ENCODE peak calls at places on chromosomes 16 and 17, in four cellular contexts. One of them, this sample, is unnamed.

GRCh38 chr17:75412455-75413317 is 7.2 kb upstream of the GRB2 start:
- DNase-seq in mesendoderm: peak; percentile 86
- DNase-seq in uterus: peak; percentile 63
- DNase-seq in fibroblast of lung: peak; percentile 48
- DNase-seq in this sample: peak; percentile 71

GRCh38 chr17:43830510-43831145 is 2.3 kb downstream of the MPP3 start:
- DNase-seq in mesendoderm: peak; percentile 6
- DNase-seq in uterus: no peak
- DNase-seq in fibroblast of lung: no peak
- DNase-seq in this sample: no peak

GRCh38 chr17:80008848-80009247 is 26.8 kb downstream of the TBC1D16 start:
- DNase-seq in mesendoderm: no peak
- DNase-seq in uterus: no peak
- DNase-seq in fibroblast of lung: no peak
- DNase-seq in this sample: no peak

GRCh38 chr17:31413871-31414589 is 22.6 kb downstream of the RAB11FIP4 start:
- DNase-seq in uterus: no peak
- DNase-seq in mesendoderm: no peak
- DNase-seq in fibroblast of lung: peak; percentile 71
- DNase-seq in this sample: no peak

GRCh38 chr17:80166446-80166845 is 3.4 kb upstream of the CARD14 start:
- DNase-seq in mesendoderm: no peak
- DNase-seq in fibroblast of lung: no peak
- DNase-seq in uterus: no peak
- DNase-seq in this sample: no peak

GRCh38 chr16:68234188-68235104 is 1.5 kb downstream of the ESRP2 start:
- DNase-seq in fibroblast of lung: no peak
- DNase-seq in mesendoderm: peak; percentile 45
- DNase-seq in uterus: no peak
- DNase-seq in this sample: peak; percentile 100

GRCh38 chr17:18944646-18945045 is 7.3 kb upstream of the SLC5A10 start:
- DNase-seq in fibroblast of lung: no peak
- DNase-seq in mesendoderm: no peak
- DNase-seq in uterus: no peak
- DNase-seq in this sample: no peak

GRCh38 chr17:73541561-73541981 is 102.7 kb downstream of the SDK2 start:
- DNase-seq in uterus: no peak
- DNase-seq in mesendoderm: no peak
- DNase-seq in fibroblast of lung: no peak
- DNase-seq in this sample: no peak

GRCh38 chr16:48597563-48598392 is 12.2 kb downstream of the N4BP1 start:
- DNase-seq in uterus: no peak
- DNase-seq in fibroblast of lung: peak; percentile 18
- DNase-seq in mesendoderm: no peak
- DNase-seq in this sample: no peak

GRCh38 chr17:72342582-72343527 is 222.0 kb downstream of the SOX9 start:
- DNase-seq in fibroblast of lung: peak; percentile 88
- DNase-seq in mesendoderm: peak; percentile 74
- DNase-seq in uterus: peak; percentile 27
- DNase-seq in this sample: peak; percentile 77

GRCh38 chr17:71252446-71252845 is 868.4 kb upstream of the SOX9 start:
- DNase-seq in uterus: no peak
- DNase-seq in mesendoderm: no peak
- DNase-seq in fibroblast of lung: peak; percentile 61
- DNase-seq in this sample: no peak

GRCh38 chr17:42886283-42887176 is 14.1 kb upstream of the G6PC1 start:
- DNase-seq in uterus: no peak
- DNase-seq in fibroblast of lung: no peak
- DNase-seq in mesendoderm: no peak
- DNase-seq in this sample: no peak

GRCh38 chr16:50702725-50703124 is 9.3 kb downstream of the NOD2 start:
- DNase-seq in fibroblast of lung: no peak
- DNase-seq in uterus: no peak
- DNase-seq in mesendoderm: no peak
- DNase-seq in this sample: no peak

GRCh38 chr16:58518083-58518979 is 3.0 kb downstream of the SETD6 start:
- DNase-seq in fibroblast of lung: no peak
- DNase-seq in mesendoderm: no peak
- DNase-seq in uterus: no peak
- DNase-seq in this sample: no peak

GRCh38 chr16:84024854-84025253 is 17.7 kb downstream of the SLC38A8 start:
- DNase-seq in uterus: no peak
- DNase-seq in mesendoderm: no peak
- DNase-seq in fibroblast of lung: peak; percentile 82
- DNase-seq in this sample: no peak

GRCh38 chr17:68600123-68600880 is 865 bp downstream of the FAM20A start:
- DNase-seq in mesendoderm: peak; percentile 74
- DNase-seq in uterus: peak; percentile 68
- DNase-seq in fibroblast of lung: no peak
- DNase-seq in this sample: peak; percentile 79

GRCh38 chr16:57941016-57941656 is 29.8 kb downstream of the CNGB1 start:
- DNase-seq in mesendoderm: no peak
- DNase-seq in fibroblast of lung: peak; percentile 45
- DNase-seq in uterus: no peak
- DNase-seq in this sample: peak; percentile 94

GRCh38 chr16:22726868-22727267 is 87.1 kb upstream of the HS3ST2 start:
- DNase-seq in uterus: no peak
- DNase-seq in mesendoderm: no peak
- DNase-seq in fibroblast of lung: no peak
- DNase-seq in this sample: no peak

GRCh38 chr17:73643012-73643845 is 1.0 kb downstream of the SDK2 start:
- DNase-seq in fibroblast of lung: peak; percentile 4
- DNase-seq in uterus: no peak
- DNase-seq in mesendoderm: peak; percentile 69
- DNase-seq in this sample: peak; percentile 52

GRCh38 chr16:2897110-2897509 is 14.1 kb downstream of the FLYWCH2 start:
- DNase-seq in fibroblast of lung: no peak
- DNase-seq in uterus: no peak
- DNase-seq in mesendoderm: no peak
- DNase-seq in this sample: no peak

GRCh38 chr16:55037051-55037450 is 106.4 kb downstream of the IRX5 start:
- DNase-seq in mesendoderm: no peak
- DNase-seq in uterus: no peak
- DNase-seq in fibroblast of lung: no peak
- DNase-seq in this sample: no peak
- H3K27me3 ChIP-seq in mesendoderm: no peaks in the 10 kb centered on the region
- H3K27me3 ChIP-seq in uterus: no peaks in the 10 kb centered on the region
- H3K27me3 ChIP-seq in fibroblast of lung: no peaks in the 10 kb centered on the region
- H3K27me3 ChIP-seq in this sample: no peaks in the 10 kb centered on the region

DNA sequence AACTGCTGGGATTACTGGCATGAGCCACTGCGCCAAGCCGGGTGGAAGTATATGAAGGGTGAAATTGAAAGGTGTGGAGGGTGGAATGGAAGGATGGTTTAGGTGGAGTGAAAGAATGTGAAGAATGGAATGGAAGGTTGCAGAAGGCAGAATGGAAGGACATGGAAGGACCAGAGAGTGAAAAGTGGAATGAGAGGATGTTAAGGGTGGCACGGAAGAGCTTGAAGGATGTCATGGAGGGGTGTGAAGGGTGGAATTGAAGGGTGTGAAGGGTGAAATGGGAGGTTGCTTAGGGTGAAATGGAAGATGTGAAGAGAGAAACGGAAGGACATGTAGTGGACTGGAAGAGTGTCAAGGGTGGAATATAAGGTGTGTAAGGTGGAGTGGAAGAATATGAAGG is 16.2 kb downstream of the MIS12 start:
- DNase-seq in fibroblast of lung: no peak
- DNase-seq in uterus: no peak
- DNase-seq in mesendoderm: no peak
- DNase-seq in this sample: no peak
- H3K27me3 ChIP-seq in fibroblast of lung: no peaks in the 10 kb centered on the region
- H3K27me3 ChIP-seq in uterus: no peaks in the 10 kb centered on the region
- H3K27me3 ChIP-seq in mesendoderm: peaks cover 7% of the 10 kb centered on the region
- H3K27me3 ChIP-seq in this sample: no peaks in the 10 kb centered on the region

GRCh38 chr17:36647598-36647997 is 46.2 kb downstream of the MRM1 start:
- DNase-seq in uterus: no peak
- DNase-seq in fibroblast of lung: no peak
- DNase-seq in mesendoderm: peak; percentile 77
- DNase-seq in this sample: no peak

GRCh38 chr17:36653374-36653773 is 52.0 kb downstream of the MRM1 start:
- DNase-seq in mesendoderm: no peak
- DNase-seq in fibroblast of lung: no peak
- DNase-seq in uterus: no peak
- DNase-seq in this sample: no peak

GRCh38 chr17:36650096-36650764 is 48.8 kb downstream of the MRM1 start:
- DNase-seq in fibroblast of lung: no peak
- DNase-seq in uterus: no peak
- DNase-seq in mesendoderm: no peak
- DNase-seq in this sample: no peak

GRCh38 chr17:36657390-36657762 is 56.0 kb downstream of the MRM1 start:
- DNase-seq in fibroblast of lung: no peak
- DNase-seq in mesendoderm: peak; percentile 37
- DNase-seq in uterus: no peak
- DNase-seq in this sample: no peak

GRCh38 chr17:36652716-36653115 is 51.3 kb downstream of the MRM1 start:
- DNase-seq in uterus: no peak
- DNase-seq in mesendoderm: no peak
- DNase-seq in fibroblast of lung: no peak
- DNase-seq in this sample: no peak
- H3K27me3 ChIP-seq in uterus: no peaks in the 10 kb centered on the region
- H3K27me3 ChIP-seq in mesendoderm: no peaks in the 10 kb centered on the region
- H3K27me3 ChIP-seq in fibroblast of lung: peaks cover 17% of the 10 kb centered on the region
- H3K27me3 ChIP-seq in this sample: no peaks in the 10 kb centered on the region

DNA sequence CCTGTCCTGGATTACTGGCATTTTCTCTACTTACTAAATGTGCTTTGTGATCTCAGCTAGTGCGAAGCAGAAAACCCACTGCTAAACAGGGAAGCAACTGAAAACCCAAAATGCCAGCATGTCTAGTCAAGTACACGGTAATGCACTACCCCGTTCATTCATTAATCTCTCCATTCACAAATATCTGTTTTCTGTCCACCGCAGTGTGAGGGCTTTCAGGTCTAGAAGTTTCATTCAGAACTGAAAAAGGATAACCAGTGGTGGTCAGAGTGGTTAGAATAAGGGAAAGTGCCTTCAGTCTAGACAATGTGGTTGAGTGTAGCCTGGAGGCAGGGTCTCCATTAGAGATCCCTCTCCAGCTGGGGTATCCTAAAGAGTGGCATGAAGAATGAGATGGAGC is 68.3 kb downstream of the C17orf67 start:
- DNase-seq in fibroblast of lung: no peak
- DNase-seq in mesendoderm: no peak
- DNase-seq in uterus: no peak
- DNase-seq in this sample: no peak
- H3K27me3 ChIP-seq in fibroblast of lung: no peaks in the 10 kb centered on the region
- H3K27me3 ChIP-seq in mesendoderm: no peaks in the 10 kb centered on the region
- H3K27me3 ChIP-seq in uterus: no peaks in the 10 kb centered on the region
- H3K27me3 ChIP-seq in this sample: no peaks in the 10 kb centered on the region

GRCh38 chr17:39224778-39225307 is 902 bp downstream of the STAC2 start:
- DNase-seq in mesendoderm: no peak
- DNase-seq in fibroblast of lung: no peak
- DNase-seq in uterus: no peak
- DNase-seq in this sample: no peak
- H3K27me3 ChIP-seq in mesendoderm: peaks cover 24% of the 10 kb centered on the region
- H3K27me3 ChIP-seq in fibroblast of lung: peaks cover 48% of the 10 kb centered on the region
- H3K27me3 ChIP-seq in uterus: no peaks in the 10 kb centered on the region
- H3K27me3 ChIP-seq in this sample: peaks cover 18% of the 10 kb centered on the region

GRCh38 chr16:986925-987581 is 5.5 kb downstream of the SOX8 start:
- DNase-seq in uterus: no peak
- DNase-seq in mesendoderm: no peak
- DNase-seq in fibroblast of lung: no peak
- DNase-seq in this sample: no peak

GRCh38 chr16:987846-988245 is 6.3 kb downstream of the SOX8 start:
- DNase-seq in mesendoderm: no peak
- DNase-seq in fibroblast of lung: no peak
- DNase-seq in uterus: no peak
- DNase-seq in this sample: no peak

GRCh38 chr16:990516-991291 is 9.1 kb downstream of the SOX8 start:
- DNase-seq in uterus: no peak
- DNase-seq in fibroblast of lung: no peak
- DNase-seq in mesendoderm: no peak
- DNase-seq in this sample: no peak

GRCh38 chr16:989354-989814 is 7.8 kb downstream of the SOX8 start:
- DNase-seq in mesendoderm: no peak
- DNase-seq in fibroblast of lung: no peak
- DNase-seq in uterus: no peak
- DNase-seq in this sample: no peak

DNA sequence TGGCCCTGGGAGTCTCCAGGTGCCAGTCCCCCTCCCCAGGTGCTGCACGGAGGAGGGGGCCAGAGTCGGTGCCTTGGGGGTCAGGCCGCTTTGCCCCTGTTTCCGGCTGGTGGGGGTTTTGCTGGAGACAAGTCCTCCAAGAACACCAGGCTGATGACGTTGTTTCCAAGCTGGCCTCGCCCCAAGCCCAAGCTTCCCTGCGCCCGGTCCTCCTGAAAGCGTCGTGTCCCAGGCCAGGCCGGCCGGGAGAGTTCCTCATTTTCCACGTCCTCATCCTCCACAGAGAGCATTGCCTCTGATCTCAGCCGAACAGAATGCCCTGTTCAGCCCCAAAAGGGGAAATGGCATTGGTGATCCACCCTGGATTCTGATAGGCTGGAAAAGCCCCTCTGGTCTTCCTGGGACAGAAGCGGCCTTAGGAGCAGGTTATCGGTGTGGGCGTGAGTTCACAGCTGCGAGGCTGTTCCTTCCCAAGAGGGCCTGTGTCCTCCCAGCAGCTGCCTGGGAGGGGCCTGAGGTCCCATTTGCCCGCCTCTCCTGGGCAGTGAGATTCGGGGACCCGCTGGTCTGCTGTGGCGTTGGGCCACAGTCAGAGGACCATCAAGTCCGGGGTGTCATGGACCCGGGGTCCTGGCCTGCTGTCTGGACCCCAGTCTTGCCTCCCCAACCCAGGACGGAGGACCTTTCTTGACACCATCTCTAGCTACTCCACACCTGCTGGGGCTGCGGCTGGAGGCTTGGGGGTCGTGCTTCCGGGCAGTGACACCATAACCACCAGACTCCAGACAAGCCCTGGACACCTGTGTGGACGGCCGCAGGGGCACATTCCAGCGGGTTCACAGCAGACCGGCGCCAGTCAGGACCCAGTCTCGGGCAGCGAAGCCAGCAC is 7.1 kb downstream of the SOX8 start:
- DNase-seq in uterus: no peak
- DNase-seq in fibroblast of lung: no peak
- DNase-seq in mesendoderm: no peak
- DNase-seq in this sample: no peak
- H3K27me3 ChIP-seq in uterus: no peaks in the 10 kb centered on the region
- H3K27me3 ChIP-seq in fibroblast of lung: peaks cover 1% of the 10 kb centered on the region
- H3K27me3 ChIP-seq in mesendoderm: no peaks in the 10 kb centered on the region
- H3K27me3 ChIP-seq in this sample: no peaks in the 10 kb centered on the region